ENCODE peak calls at places on chromosomes 13 and 19, in eight cellular contexts. One of them, this sample, is unnamed.

GRCh38 chr19:31274266-31274963 is 74.8 kb downstream of the TSHZ3 start:
- DNase-seq in tibial nerve: no peak
- DNase-seq in IMR-90: no peak
- DNase-seq in testis: no peak
- DNase-seq in A549: no peak
- DNase-seq in ovary: no peak
- DNase-seq in thyroid gland: no peak
- DNase-seq in breast epithelium: no peak
- DNase-seq in this sample: no peak

GRCh38 chr13:94997126-94997525 is 284.8 kb upstream of the SOX21 start:
- DNase-seq in ovary: no peak
- DNase-seq in testis: no peak
- DNase-seq in thyroid gland: no peak
- DNase-seq in breast epithelium: no peak
- DNase-seq in A549: peak; percentile 6
- DNase-seq in tibial nerve: no peak
- DNase-seq in IMR-90: no peak
- DNase-seq in this sample: no peak

GRCh38 chr19:2270157-2270571 is 11.8 kb downstream of the PEAK3 start:
- DNase-seq in thyroid gland: peak; percentile 43
- DNase-seq in breast epithelium: no peak
- DNase-seq in testis: no peak
- DNase-seq in A549: no peak
- DNase-seq in ovary: peak; percentile 74
- DNase-seq in tibial nerve: no peak
- DNase-seq in IMR-90: no peak
- DNase-seq in this sample: no peak

GRCh38 chr19:46191356-46191755 is 38.2 kb upstream of the IGFL1 start:
- DNase-seq in thyroid gland: no peak
- DNase-seq in breast epithelium: no peak
- DNase-seq in ovary: no peak
- DNase-seq in A549: no peak
- DNase-seq in testis: no peak
- DNase-seq in tibial nerve: no peak
- DNase-seq in IMR-90: no peak
- DNase-seq in this sample: no peak

GRCh38 chr13:98349731-98350305 is 172.7 kb upstream of the RNF113B start:
- DNase-seq in IMR-90: no peak
- DNase-seq in ovary: no peak
- DNase-seq in tibial nerve: no peak
- DNase-seq in thyroid gland: peak; percentile 24
- DNase-seq in testis: peak; percentile 52
- DNase-seq in A549: peak; percentile 7
- DNase-seq in breast epithelium: no peak
- DNase-seq in this sample: no peak

GRCh38 chr19:28556371-28556770 is 656.6 kb downstream of the UQCRFS1 start:
- DNase-seq in breast epithelium: no peak
- DNase-seq in IMR-90: no peak
- DNase-seq in tibial nerve: no peak
- DNase-seq in A549: no peak
- DNase-seq in thyroid gland: no peak
- DNase-seq in testis: no peak
- DNase-seq in ovary: no peak
- DNase-seq in this sample: no peak

GRCh38 chr19:12580180-12580694 is 29.0 kb upstream of the ZNF564 start:
- DNase-seq in tibial nerve: no peak
- DNase-seq in thyroid gland: no peak
- DNase-seq in A549: no peak
- DNase-seq in testis: no peak
- DNase-seq in IMR-90: peak; percentile 89
- DNase-seq in breast epithelium: no peak
- DNase-seq in ovary: no peak
- DNase-seq in this sample: no peak

GRCh38 chr19:38227272-38228004 is 3.4 kb upstream of the DPF1 start:
- DNase-seq in tibial nerve: no peak
- DNase-seq in IMR-90: no peak
- DNase-seq in ovary: no peak
- DNase-seq in A549: no peak
- DNase-seq in thyroid gland: no peak
- DNase-seq in breast epithelium: no peak
- DNase-seq in testis: no peak
- DNase-seq in this sample: no peak

GRCh38 chr13:24247016-24247415 is 62.4 kb upstream of the C1QTNF9 start:
- DNase-seq in tibial nerve: no peak
- DNase-seq in breast epithelium: no peak
- DNase-seq in ovary: no peak
- DNase-seq in thyroid gland: no peak
- DNase-seq in IMR-90: no peak
- DNase-seq in testis: no peak
- DNase-seq in A549: no peak
- DNase-seq in this sample: no peak

GRCh38 chr19:38745316-38745715 is 1.0 kb upstream of the CAPN12 start:
- DNase-seq in A549: no peak
- DNase-seq in breast epithelium: no peak
- DNase-seq in IMR-90: no peak
- DNase-seq in thyroid gland: no peak
- DNase-seq in ovary: no peak
- DNase-seq in tibial nerve: no peak
- DNase-seq in testis: no peak
- DNase-seq in this sample: no peak

GRCh38 chr19:29188704-29189375 is 24.1 kb downstream of the UQCRFS1 start:
- DNase-seq in A549: no peak
- DNase-seq in breast epithelium: no peak
- DNase-seq in testis: no peak
- DNase-seq in thyroid gland: no peak
- DNase-seq in IMR-90: peak; percentile 25
- DNase-seq in tibial nerve: no peak
- DNase-seq in ovary: no peak
- DNase-seq in this sample: no peak

GRCh38 chr13:37277435-37278144 is 172.1 kb upstream of the CSNK1A1L start:
- DNase-seq in breast epithelium: no peak
- DNase-seq in A549: no peak
- DNase-seq in testis: no peak
- DNase-seq in ovary: no peak
- DNase-seq in IMR-90: peak; percentile 45
- DNase-seq in thyroid gland: no peak
- DNase-seq in tibial nerve: no peak
- DNase-seq in this sample: no peak

GRCh38 chr19:7540761-7541480 is 5.4 kb downstream of the PNPLA6 start:
- DNase-seq in testis: no peak
- DNase-seq in tibial nerve: no peak
- DNase-seq in IMR-90: peak; percentile 65
- DNase-seq in breast epithelium: no peak
- DNase-seq in thyroid gland: no peak
- DNase-seq in ovary: peak; percentile 31
- DNase-seq in A549: peak; percentile 50
- DNase-seq in this sample: no peak

GRCh38 chr19:50189326-50189725 is 14.1 kb upstream of the MYH14 start:
- DNase-seq in testis: no peak
- DNase-seq in breast epithelium: no peak
- DNase-seq in tibial nerve: no peak
- DNase-seq in IMR-90: no peak
- DNase-seq in thyroid gland: no peak
- DNase-seq in A549: no peak
- DNase-seq in ovary: no peak
- DNase-seq in this sample: no peak
- TF ChIP-seq POLR2A in testis: no peak
- TF ChIP-seq POLR2A in breast epithelium: no peak
- TF ChIP-seq POLR2A in tibial nerve: no peak
- TF ChIP-seq POLR2A in IMR-90: no peak
- TF ChIP-seq POLR2A in thyroid gland: no peak
- TF ChIP-seq POLR2A in A549: no peak
- TF ChIP-seq POLR2A in ovary: no peak
- TF ChIP-seq POLR2A in this sample: no peak

DNA sequence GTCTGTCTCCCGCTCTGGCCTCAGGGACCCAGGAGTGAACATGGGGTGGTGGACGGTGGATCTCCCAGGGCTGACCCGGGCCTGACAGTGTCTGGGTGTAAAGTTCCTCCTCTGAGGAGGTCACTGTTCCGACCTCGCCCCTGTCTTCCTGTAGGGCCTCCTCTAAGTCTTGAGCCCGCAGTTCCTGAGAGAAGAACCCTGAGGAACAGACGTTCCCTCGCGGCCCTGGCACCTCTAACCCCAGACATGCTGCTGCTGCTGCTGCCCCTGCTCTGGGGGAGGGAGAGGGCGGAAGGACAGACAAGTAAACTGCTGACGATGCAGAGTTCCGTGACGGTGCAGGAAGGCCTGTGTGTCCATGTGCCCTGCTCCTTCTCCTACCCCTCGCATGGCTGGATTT is at the start of gene SIGLEC9:
- DNase-seq in thyroid gland: peak; percentile 20
- DNase-seq in breast epithelium: no peak
- DNase-seq in testis: peak; percentile 75
- DNase-seq in IMR-90: no peak
- DNase-seq in tibial nerve: no peak
- DNase-seq in ovary: no peak
- DNase-seq in A549: no peak
- DNase-seq in this sample: no peak
- TF ChIP-seq POLR2A in thyroid gland: no peak
- TF ChIP-seq POLR2A in breast epithelium: no peak
- TF ChIP-seq POLR2A in testis: no peak
- TF ChIP-seq POLR2A in IMR-90: no peak
- TF ChIP-seq POLR2A in tibial nerve: no peak
- TF ChIP-seq POLR2A in ovary: no peak
- TF ChIP-seq POLR2A in A549: no peak
- TF ChIP-seq POLR2A in this sample: no peak

GRCh38 chr19:58002384-58003152 is at the start of gene ZNF606:
- DNase-seq in A549: peak; percentile 95
- DNase-seq in ovary: peak; percentile 88
- DNase-seq in thyroid gland: peak; percentile 89
- DNase-seq in breast epithelium: peak; percentile 77
- DNase-seq in testis: peak; percentile 94
- DNase-seq in tibial nerve: peak; percentile 66
- DNase-seq in IMR-90: peak; percentile 84
- DNase-seq in this sample: peak; percentile 93
- TF ChIP-seq POLR2A in A549: peak; percentile 31
- TF ChIP-seq POLR2A in ovary: peak; percentile 83
- TF ChIP-seq POLR2A in thyroid gland: peak; percentile 89
- TF ChIP-seq POLR2A in breast epithelium: peak; percentile 71
- TF ChIP-seq POLR2A in testis: peak; percentile 38
- TF ChIP-seq POLR2A in tibial nerve: peak; percentile 78
- TF ChIP-seq POLR2A in IMR-90: peak; percentile 51
- TF ChIP-seq POLR2A in this sample: peak; percentile 76

DNA sequence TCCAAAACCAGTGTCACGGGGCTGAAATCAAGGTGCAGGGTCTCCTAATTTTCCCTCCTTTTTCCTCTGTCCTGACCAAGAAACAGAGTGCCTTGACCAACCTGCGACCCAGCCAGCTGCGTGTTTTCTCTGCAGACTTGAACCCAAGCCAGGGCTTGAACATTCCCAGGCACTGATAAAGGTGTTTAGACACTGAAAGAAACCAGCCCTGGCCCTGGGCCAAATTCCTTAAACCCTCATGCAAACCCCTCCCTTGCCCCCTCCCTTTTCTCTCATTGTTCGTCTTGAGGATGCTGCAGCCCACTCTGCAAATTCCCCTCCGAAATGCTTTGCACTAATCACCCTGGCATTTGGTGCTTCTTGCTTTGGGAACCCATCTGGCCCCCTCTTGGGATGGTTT is 9.5 kb upstream of the FFAR2 start:
- DNase-seq in thyroid gland: peak; percentile 23
- DNase-seq in A549: no peak
- DNase-seq in tibial nerve: no peak
- DNase-seq in testis: no peak
- DNase-seq in ovary: peak; percentile 34
- DNase-seq in breast epithelium: no peak
- DNase-seq in IMR-90: no peak
- DNase-seq in this sample: no peak
- TF ChIP-seq POLR2A in thyroid gland: no peak
- TF ChIP-seq POLR2A in A549: no peak
- TF ChIP-seq POLR2A in tibial nerve: no peak
- TF ChIP-seq POLR2A in testis: no peak
- TF ChIP-seq POLR2A in ovary: no peak
- TF ChIP-seq POLR2A in breast epithelium: no peak
- TF ChIP-seq POLR2A in IMR-90: no peak
- TF ChIP-seq POLR2A in this sample: no peak

GRCh38 chr13:20566424-20566916 is 487 bp upstream of the IFT88 start:
- DNase-seq in tibial nerve: no peak
- DNase-seq in thyroid gland: no peak
- DNase-seq in A549: peak; percentile 76
- DNase-seq in breast epithelium: peak; percentile 40
- DNase-seq in ovary: no peak
- DNase-seq in IMR-90: peak; percentile 85
- DNase-seq in testis: no peak
- DNase-seq in this sample: no peak
- TF ChIP-seq POLR2A in tibial nerve: no peak
- TF ChIP-seq POLR2A in thyroid gland: no peak
- TF ChIP-seq POLR2A in A549: no peak
- TF ChIP-seq POLR2A in breast epithelium: no peak
- TF ChIP-seq POLR2A in ovary: no peak
- TF ChIP-seq POLR2A in IMR-90: no peak
- TF ChIP-seq POLR2A in testis: no peak
- TF ChIP-seq POLR2A in this sample: no peak